ENCODE peak calls at places on chromosomes 5 and 9, in five cellular contexts. D, A, V, S and K are unnamed samples.

GRCh38 chr9:1440276-1440675 is 390.1 kb downstream of the DMRT2 start:
- DNase-seq in D (no peak), S (no peak), A (no peak), V (no peak), K (no peak)

GRCh38 chr5:141475625-141476131 is at the start of gene PCDHGC3:
- DNase-seq in A (peak), D (peak), S (peak), V (peak), K (no peak)

GRCh38 chr9:95341262-95342011 is 23.9 kb upstream of the FANCC start:
- DNase-seq in S (no peak), D (no peak), V (no peak), A (no peak), K (no peak)

GRCh38 chr9:134365791-134366222 is 39.6 kb downstream of the RXRA start:
- DNase-seq in D (no peak), A (peak), S (no peak), V (no peak), K (no peak)

GRCh38 chr9:35571113-35571512 is 33.9 kb upstream of the TESK1 start:
- DNase-seq in S (no peak), A (peak), D (no peak), V (no peak), K (no peak)

GRCh38 chr9:135499326-135500070 is 984 bp upstream of the MRPS2 start:
- DNase-seq in A (peak), V (peak), D (peak), S (no peak), K (peak)

GRCh38 chr5:94793113-94793815 is 174.8 kb downstream of the SLF1 start:
- DNase-seq in D (peak), V (no peak), S (peak), A (no peak), K (peak)

GRCh38 chr9:127578952-127579853 is 32.9 kb upstream of the STXBP1 start:
- DNase-seq in S (peak), V (peak), D (peak), A (peak), K (peak)

GRCh38 chr9:97418894-97419293 is 7.0 kb downstream of the TDRD7 start:
- DNase-seq in D (no peak), A (no peak), S (no peak), V (no peak), K (no peak)

GRCh38 chr5:171323806-171324632 is 15.0 kb downstream of the TLX3 start:
- DNase-seq in D (no peak), A (no peak), V (no peak), S (no peak), K (no peak)

GRCh38 chr5:117165068-117165467 is 590.4 kb upstream of the SEMA6A start:
- DNase-seq in D (no peak), A (no peak), V (no peak), S (no peak), K (no peak)

GRCh38 chr9:76451234-76451633 is 7.7 kb upstream of the GCNT1 start:
- DNase-seq in A (no peak), S (peak), V (no peak), D (no peak), K (no peak)

GRCh38 chr5:56685503-56686217 is 129.7 kb upstream of the MAP3K1 start:
- DNase-seq in D (no peak), S (no peak), A (no peak), V (no peak), K (no peak)

GRCh38 chr5:35617435-35618296 is at the start of gene SPEF2:
- DNase-seq in D (peak), A (peak), S (peak), V (peak), K (peak)

GRCh38 chr9:98625728-98626127 is 83.0 kb downstream of the GABBR2 start:
- DNase-seq in S (no peak), D (no peak), A (no peak), V (no peak), K (no peak)

GRCh38 chr9:9752722-9753121 is 860.1 kb downstream of the PTPRD start:
- DNase-seq in S (no peak), V (no peak), A (no peak), D (no peak), K (no peak)

GRCh38 chr5:126002222-126002897 is 420.8 kb upstream of the GRAMD2B start:
- DNase-seq in D (no peak), V (no peak), A (peak), S (peak), K (no peak)

GRCh38 chr5:41747291-41747690 is 122.9 kb downstream of the OXCT1 start:
- DNase-seq in S (no peak), D (no peak), V (no peak), A (no peak), K (no peak)

GRCh38 chr9:80707120-80707519 is 982.2 kb downstream of the TLE1 start:
- DNase-seq in V (no peak), A (no peak), D (no peak), S (no peak), K (no peak)

GRCh38 chr9:101307041-101307440 is 77.8 kb downstream of the BAAT start:
- DNase-seq in D (no peak), A (no peak), S (no peak), V (no peak), K (no peak)

GRCh38 chr5:139138109-139138508 is 60.1 kb downstream of the SIL1 start:
- DNase-seq in V (no peak), A (no peak), S (no peak), D (no peak), K (no peak)

GRCh38 chr9:115296831-115297565 is 179.0 kb upstream of the TNC start:
- DNase-seq in A (no peak), D (no peak), S (no peak), V (no peak), K (no peak)

GRCh38 chr9:126701820-126702500 is 88.2 kb downstream of the LMX1B start:
- DNase-seq in D (no peak), S (no peak), V (no peak), A (peak), K (no peak)

GRCh38 chr5:109682383-109682782 is 7.3 kb upstream of the MAN2A1 start:
- DNase-seq in S (no peak), V (no peak), A (no peak), D (no peak), K (no peak)

GRCh38 chr5:180824630-180825476 is 22.2 kb upstream of the MGAT1 start:
- DNase-seq in S (no peak), A (no peak), V (no peak), D (no peak), K (no peak)

GRCh38 chr5:72955143-72955767 is 586 bp upstream of the FCHO2 start:
- DNase-seq in S (no peak), D (no peak), V (no peak), A (no peak), K (no peak)

GRCh38 chr9:125189011-125189360 is 617 bp downstream of the PPP6C start:
- DNase-seq in A (no peak), V (no peak), S (no peak), D (peak), K (peak)

GRCh38 chr5:179284751-179285191 is 60.5 kb downstream of the ADAMTS2 start:
- DNase-seq in A (no peak), S (no peak), V (no peak), D (no peak), K (no peak)

GRCh38 chr5:92944903-92945629 is 636.0 kb downstream of the NR2F1-AS1 start:
- DNase-seq in S (peak), V (no peak), D (no peak), A (no peak), K (no peak)

GRCh38 chr5:122097391-122097790 is 19.3 kb upstream of the LOX start:
- DNase-seq in S (no peak), V (no peak), A (no peak), D (no peak), K (no peak)

GRCh38 chr5:143887302-143887638 is 75.3 kb downstream of the HMHB1 start:
- DNase-seq in D (no peak), A (no peak), S (peak), V (no peak), K (no peak)

GRCh38 chr9:94005272-94005901 is 50.2 kb upstream of the BARX1 start:
- DNase-seq in S (no peak), D (no peak), V (no peak), A (no peak), K (no peak)